ENCODE peak calls at places on chromosomes 13 and 19, in six cellular contexts. One of them, this sample, is unnamed.

GRCh38 chr13:113836917-113837553 is 26.8 kb downstream of the GAS6 start:
- DNase-seq in GM23248: peak; percentile 95
- DNase-seq in CD8-positive, alpha-beta memory T cell: no peak
- DNase-seq in esophagus squamous epithelium: no peak
- DNase-seq in brain microvascular endothelial cell: peak; percentile 81
- DNase-seq in GM23338: no peak
- DNase-seq in this sample: no peak

GRCh38 chr19:46932346-46932745 is 71.5 kb downstream of the ARHGAP35 start:
- DNase-seq in brain microvascular endothelial cell: peak; percentile 74
- DNase-seq in GM23338: no peak
- DNase-seq in GM23248: peak; percentile 53
- DNase-seq in CD8-positive, alpha-beta memory T cell: no peak
- DNase-seq in esophagus squamous epithelium: no peak
- DNase-seq in this sample: no peak

GRCh38 chr13:93786846-93787245 is 560.2 kb downstream of the GPC6 start:
- DNase-seq in GM23338: no peak
- DNase-seq in CD8-positive, alpha-beta memory T cell: no peak
- DNase-seq in GM23248: no peak
- DNase-seq in brain microvascular endothelial cell: no peak
- DNase-seq in esophagus squamous epithelium: no peak
- DNase-seq in this sample: no peak

GRCh38 chr13:30905932-30906383 is at the start of gene MEDAG:
- DNase-seq in GM23248: peak; percentile 96
- DNase-seq in GM23338: no peak
- DNase-seq in CD8-positive, alpha-beta memory T cell: no peak
- DNase-seq in brain microvascular endothelial cell: peak; percentile 82
- DNase-seq in esophagus squamous epithelium: peak; percentile 6
- DNase-seq in this sample: no peak

GRCh38 chr13:43263047-43263446 is 239.7 kb downstream of the DNAJC15 start:
- DNase-seq in GM23248: no peak
- DNase-seq in CD8-positive, alpha-beta memory T cell: no peak
- DNase-seq in GM23338: no peak
- DNase-seq in brain microvascular endothelial cell: no peak
- DNase-seq in esophagus squamous epithelium: no peak
- DNase-seq in this sample: peak; percentile 18

GRCh38 chr13:113776231-113777125 is 17.5 kb downstream of the TMEM255B start:
- DNase-seq in CD8-positive, alpha-beta memory T cell: no peak
- DNase-seq in brain microvascular endothelial cell: no peak
- DNase-seq in GM23338: no peak
- DNase-seq in GM23248: no peak
- DNase-seq in esophagus squamous epithelium: no peak
- DNase-seq in this sample: peak; percentile 61

GRCh38 chr19:14517446-14517839 is 754 bp downstream of the DNAJB1 start:
- DNase-seq in GM23338: no peak
- DNase-seq in esophagus squamous epithelium: no peak
- DNase-seq in brain microvascular endothelial cell: no peak
- DNase-seq in CD8-positive, alpha-beta memory T cell: no peak
- DNase-seq in GM23248: peak; percentile 79
- DNase-seq in this sample: no peak

GRCh38 chr19:8304841-8305621 is 3.1 kb downstream of the CD320 start:
- DNase-seq in CD8-positive, alpha-beta memory T cell: no peak
- DNase-seq in brain microvascular endothelial cell: no peak
- DNase-seq in GM23248: no peak
- DNase-seq in esophagus squamous epithelium: no peak
- DNase-seq in GM23338: peak; percentile 94
- DNase-seq in this sample: peak; percentile 98

GRCh38 chr19:41405776-41406175 is 8.2 kb downstream of the BCKDHA start:
- DNase-seq in GM23338: no peak
- DNase-seq in esophagus squamous epithelium: no peak
- DNase-seq in GM23248: no peak
- DNase-seq in CD8-positive, alpha-beta memory T cell: no peak
- DNase-seq in brain microvascular endothelial cell: no peak
- DNase-seq in this sample: no peak

GRCh38 chr13:72146816-72147215 is 279.8 kb upstream of the DACH1 start:
- DNase-seq in GM23338: no peak
- DNase-seq in GM23248: no peak
- DNase-seq in esophagus squamous epithelium: no peak
- DNase-seq in CD8-positive, alpha-beta memory T cell: no peak
- DNase-seq in brain microvascular endothelial cell: no peak
- DNase-seq in this sample: no peak

GRCh38 chr19:42467437-42467760 is 24.7 kb upstream of the CXCL17 start:
- DNase-seq in GM23248: no peak
- DNase-seq in esophagus squamous epithelium: no peak
- DNase-seq in CD8-positive, alpha-beta memory T cell: no peak
- DNase-seq in GM23338: no peak
- DNase-seq in brain microvascular endothelial cell: no peak
- DNase-seq in this sample: no peak

GRCh38 chr19:55091955-55092354 is 16.3 kb downstream of the EPS8L1 start:
- DNase-seq in CD8-positive, alpha-beta memory T cell: no peak
- DNase-seq in brain microvascular endothelial cell: no peak
- DNase-seq in esophagus squamous epithelium: no peak
- DNase-seq in GM23338: peak; percentile 92
- DNase-seq in GM23248: no peak
- DNase-seq in this sample: peak; percentile 99

GRCh38 chr19:35038623-35039512 is 2.7 kb upstream of the HPN start:
- DNase-seq in GM23338: no peak
- DNase-seq in GM23248: no peak
- DNase-seq in esophagus squamous epithelium: no peak
- DNase-seq in CD8-positive, alpha-beta memory T cell: no peak
- DNase-seq in brain microvascular endothelial cell: no peak
- DNase-seq in this sample: no peak

GRCh38 chr19:58361900-58362271 is 665 bp downstream of the ZNF497 start:
- DNase-seq in GM23338: peak; percentile 64
- DNase-seq in brain microvascular endothelial cell: no peak
- DNase-seq in esophagus squamous epithelium: no peak
- DNase-seq in CD8-positive, alpha-beta memory T cell: no peak
- DNase-seq in GM23248: no peak
- DNase-seq in this sample: peak; percentile 90

GRCh38 chr19:34962945-34963530 is 991 bp downstream of the ZNF792 start:
- DNase-seq in GM23248: peak; percentile 35
- DNase-seq in GM23338: no peak
- DNase-seq in CD8-positive, alpha-beta memory T cell: no peak
- DNase-seq in esophagus squamous epithelium: no peak
- DNase-seq in brain microvascular endothelial cell: no peak
- DNase-seq in this sample: peak; percentile 37

GRCh38 chr13:48561461-48562224 is 28.8 kb upstream of the RCBTB2 start:
- DNase-seq in esophagus squamous epithelium: no peak
- DNase-seq in GM23338: no peak
- DNase-seq in brain microvascular endothelial cell: no peak
- DNase-seq in GM23248: no peak
- DNase-seq in CD8-positive, alpha-beta memory T cell: no peak
- DNase-seq in this sample: no peak

GRCh38 chr13:31088826-31089420 is 72.8 kb downstream of the HSPH1 start:
- DNase-seq in GM23338: no peak
- DNase-seq in esophagus squamous epithelium: no peak
- DNase-seq in GM23248: no peak
- DNase-seq in brain microvascular endothelial cell: no peak
- DNase-seq in CD8-positive, alpha-beta memory T cell: no peak
- DNase-seq in this sample: no peak

GRCh38 chr13:41614671-41615519 is 157.5 kb downstream of the RGCC start:
- DNase-seq in GM23248: peak; percentile 74
- DNase-seq in CD8-positive, alpha-beta memory T cell: no peak
- DNase-seq in GM23338: no peak
- DNase-seq in esophagus squamous epithelium: no peak
- DNase-seq in brain microvascular endothelial cell: no peak
- DNase-seq in this sample: no peak

GRCh38 chr19:43625918-43626579 is 6.6 kb upstream of the ZNF428 start:
- DNase-seq in brain microvascular endothelial cell: no peak
- DNase-seq in GM23338: peak; percentile 81
- DNase-seq in CD8-positive, alpha-beta memory T cell: no peak
- DNase-seq in esophagus squamous epithelium: no peak
- DNase-seq in GM23248: peak; percentile 32
- DNase-seq in this sample: peak; percentile 92

GRCh38 chr19:58568731-58569130 is 4.4 kb downstream of the MZF1 start:
- DNase-seq in CD8-positive, alpha-beta memory T cell: no peak
- DNase-seq in GM23248: no peak
- DNase-seq in GM23338: no peak
- DNase-seq in esophagus squamous epithelium: no peak
- DNase-seq in brain microvascular endothelial cell: no peak
- DNase-seq in this sample: peak; percentile 20

GRCh38 chr19:7638802-7639465 is 2.0 kb downstream of the STXBP2 start:
- DNase-seq in brain microvascular endothelial cell: no peak
- DNase-seq in esophagus squamous epithelium: no peak
- DNase-seq in GM23248: no peak
- DNase-seq in CD8-positive, alpha-beta memory T cell: no peak
- DNase-seq in GM23338: no peak
- DNase-seq in this sample: no peak

GRCh38 chr19:48239582-48240141 is 16.1 kb downstream of the CARD8 start:
- DNase-seq in GM23338: no peak
- DNase-seq in CD8-positive, alpha-beta memory T cell: no peak
- DNase-seq in brain microvascular endothelial cell: peak; percentile 36
- DNase-seq in GM23248: peak; percentile 14
- DNase-seq in esophagus squamous epithelium: no peak
- DNase-seq in this sample: no peak

GRCh38 chr19:16115309-16116039 is 3.8 kb downstream of the RAB8A start:
- DNase-seq in GM23338: no peak
- DNase-seq in esophagus squamous epithelium: no peak
- DNase-seq in GM23248: no peak
- DNase-seq in brain microvascular endothelial cell: no peak
- DNase-seq in CD8-positive, alpha-beta memory T cell: no peak
- DNase-seq in this sample: no peak

GRCh38 chr13:42814868-42815267 is 33.5 kb downstream of the FAM216B start:
- DNase-seq in CD8-positive, alpha-beta memory T cell: no peak
- DNase-seq in GM23248: peak; percentile 89
- DNase-seq in GM23338: no peak
- DNase-seq in brain microvascular endothelial cell: peak; percentile 76
- DNase-seq in esophagus squamous epithelium: no peak
- DNase-seq in this sample: no peak

GRCh38 chr19:46925548-46925950 is 64.8 kb downstream of the ARHGAP35 start:
- DNase-seq in CD8-positive, alpha-beta memory T cell: no peak
- DNase-seq in GM23338: no peak
- DNase-seq in GM23248: peak; percentile 45
- DNase-seq in esophagus squamous epithelium: no peak
- DNase-seq in brain microvascular endothelial cell: no peak
- DNase-seq in this sample: no peak

GRCh38 chr19:56170261-56170660 is 5.5 kb upstream of the GALP start:
- DNase-seq in GM23338: no peak
- DNase-seq in GM23248: peak; percentile 33
- DNase-seq in esophagus squamous epithelium: no peak
- DNase-seq in brain microvascular endothelial cell: peak; percentile 16
- DNase-seq in CD8-positive, alpha-beta memory T cell: no peak
- DNase-seq in this sample: no peak
- H3K27me3 ChIP-seq in GM23338: no peaks in the 10 kb centered on the region
- H3K27me3 ChIP-seq in GM23248: peaks cover 4% of the 10 kb centered on the region
- H3K27me3 ChIP-seq in esophagus squamous epithelium: no peaks in the 10 kb centered on the region
- H3K27me3 ChIP-seq in brain microvascular endothelial cell: no peaks in the 10 kb centered on the region
- H3K27me3 ChIP-seq in CD8-positive, alpha-beta memory T cell: no peaks in the 10 kb centered on the region
- H3K27me3 ChIP-seq in this sample: no peaks in the 10 kb centered on the region

GRCh38 chr19:5291588-5292193 is 48.9 kb downstream of the PTPRS start:
- DNase-seq in GM23338: no peak
- DNase-seq in GM23248: no peak
- DNase-seq in CD8-positive, alpha-beta memory T cell: no peak
- DNase-seq in esophagus squamous epithelium: no peak
- DNase-seq in brain microvascular endothelial cell: no peak
- DNase-seq in this sample: no peak

GRCh38 chr19:5292453-5292842 is 48.2 kb downstream of the PTPRS start:
- DNase-seq in CD8-positive, alpha-beta memory T cell: peak; percentile 29
- DNase-seq in GM23248: peak; percentile 67
- DNase-seq in brain microvascular endothelial cell: no peak
- DNase-seq in GM23338: no peak
- DNase-seq in esophagus squamous epithelium: no peak
- DNase-seq in this sample: no peak

GRCh38 chr19:5294403-5295160 is 46.0 kb downstream of the PTPRS start:
- DNase-seq in GM23248: no peak
- DNase-seq in esophagus squamous epithelium: no peak
- DNase-seq in CD8-positive, alpha-beta memory T cell: no peak
- DNase-seq in brain microvascular endothelial cell: no peak
- DNase-seq in GM23338: no peak
- DNase-seq in this sample: peak; percentile 61

GRCh38 chr19:5292843-5293606 is 47.6 kb downstream of the PTPRS start:
- DNase-seq in brain microvascular endothelial cell: peak; percentile 45
- DNase-seq in GM23338: peak; percentile 88
- DNase-seq in CD8-positive, alpha-beta memory T cell: peak; percentile 52
- DNase-seq in esophagus squamous epithelium: no peak
- DNase-seq in GM23248: peak; percentile 92
- DNase-seq in this sample: peak; percentile 100

GRCh38 chr19:5293607-5294089 is 47.0 kb downstream of the PTPRS start:
- DNase-seq in CD8-positive, alpha-beta memory T cell: no peak
- DNase-seq in esophagus squamous epithelium: no peak
- DNase-seq in GM23338: peak; percentile 84
- DNase-seq in GM23248: peak; percentile 78
- DNase-seq in brain microvascular endothelial cell: no peak
- DNase-seq in this sample: peak; percentile 95
- H3K4me3 ChIP-seq in CD8-positive, alpha-beta memory T cell: peak overlapping the region; percentile 45
- H3K4me3 ChIP-seq in esophagus squamous epithelium: peak overlapping the region; percentile 91
- H3K4me3 ChIP-seq in GM23338: peak overlapping the region; percentile 93
- H3K4me3 ChIP-seq in GM23248: peak overlapping the region; percentile 81
- H3K4me3 ChIP-seq in brain microvascular endothelial cell: peak overlapping the region; percentile 66
- H3K4me3 ChIP-seq in this sample: peak overlapping the region; percentile 64

GRCh38 chr19:11204076-11204602 is 6.8 kb upstream of the KANK2 start:
- DNase-seq in brain microvascular endothelial cell: no peak
- DNase-seq in GM23248: no peak
- DNase-seq in esophagus squamous epithelium: no peak
- DNase-seq in CD8-positive, alpha-beta memory T cell: no peak
- DNase-seq in GM23338: no peak
- DNase-seq in this sample: no peak

GRCh38 chr19:11204943-11205349 is 7.6 kb upstream of the KANK2 start:
- DNase-seq in brain microvascular endothelial cell: no peak
- DNase-seq in esophagus squamous epithelium: no peak
- DNase-seq in GM23248: no peak
- DNase-seq in CD8-positive, alpha-beta memory T cell: no peak
- DNase-seq in GM23338: no peak
- DNase-seq in this sample: peak; percentile 20

GRCh38 chr19:11202488-11203193 is 5.3 kb upstream of the KANK2 start:
- DNase-seq in GM23338: no peak
- DNase-seq in esophagus squamous epithelium: no peak
- DNase-seq in brain microvascular endothelial cell: no peak
- DNase-seq in GM23248: no peak
- DNase-seq in CD8-positive, alpha-beta memory T cell: no peak
- DNase-seq in this sample: no peak

GRCh38 chr19:11201791-11202190 is 4.4 kb upstream of the KANK2 start:
- DNase-seq in brain microvascular endothelial cell: no peak
- DNase-seq in GM23248: no peak
- DNase-seq in GM23338: no peak
- DNase-seq in CD8-positive, alpha-beta memory T cell: no peak
- DNase-seq in esophagus squamous epithelium: no peak
- DNase-seq in this sample: no peak

GRCh38 chr19:11203194-11204075 is 6.1 kb upstream of the KANK2 start:
- DNase-seq in CD8-positive, alpha-beta memory T cell: no peak
- DNase-seq in GM23338: peak; percentile 77
- DNase-seq in brain microvascular endothelial cell: peak; percentile 40
- DNase-seq in esophagus squamous epithelium: no peak
- DNase-seq in GM23248: peak; percentile 82
- DNase-seq in this sample: peak; percentile 98
- H3K27me3 ChIP-seq in CD8-positive, alpha-beta memory T cell: no peaks in the 10 kb centered on the region
- H3K27me3 ChIP-seq in GM23338: no peaks in the 10 kb centered on the region
- H3K27me3 ChIP-seq in brain microvascular endothelial cell: no peaks in the 10 kb centered on the region
- H3K27me3 ChIP-seq in esophagus squamous epithelium: no peaks in the 10 kb centered on the region
- H3K27me3 ChIP-seq in GM23248: no peaks in the 10 kb centered on the region
- H3K27me3 ChIP-seq in this sample: no peaks in the 10 kb centered on the region

DNA sequence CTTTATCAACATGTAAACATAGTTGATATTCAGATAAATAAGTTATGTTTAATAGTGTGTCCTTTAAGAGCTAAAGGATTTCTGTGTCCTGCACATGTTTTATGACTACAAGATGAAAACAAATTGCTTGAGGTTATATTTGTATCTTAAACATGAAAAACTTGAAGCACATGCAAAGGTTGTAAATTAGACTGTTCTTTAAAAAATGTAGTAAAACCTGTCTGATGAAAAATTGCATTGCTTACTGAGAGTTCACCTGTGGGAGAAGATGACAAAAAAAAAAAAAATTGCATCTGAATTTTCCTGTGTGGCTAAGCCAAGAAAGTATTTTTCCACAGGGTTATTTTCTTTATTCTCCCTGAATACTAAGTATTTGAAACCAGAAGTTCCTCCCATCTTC is 25.7 kb upstream of the LMO7 start:
- DNase-seq in CD8-positive, alpha-beta memory T cell: no peak
- DNase-seq in esophagus squamous epithelium: no peak
- DNase-seq in brain microvascular endothelial cell: no peak
- DNase-seq in GM23338: no peak
- DNase-seq in GM23248: no peak
- DNase-seq in this sample: no peak
- H3K4me3 ChIP-seq in CD8-positive, alpha-beta memory T cell: no peak overlapping the region
- H3K4me3 ChIP-seq in esophagus squamous epithelium: no peak overlapping the region
- H3K4me3 ChIP-seq in brain microvascular endothelial cell: no peak overlapping the region
- H3K4me3 ChIP-seq in GM23338: no peak overlapping the region
- H3K4me3 ChIP-seq in GM23248: no peak overlapping the region
- H3K4me3 ChIP-seq in this sample: no peak overlapping the region

This sample was measured in H7.